ENCODE peak calls at places on chromosomes 5 and 9, in four cellular contexts. Z, W, K and R are unnamed samples.

GRCh38 chr5:6728011-6728794 is 15.0 kb downstream of the TENT4A start:
- DNase-seq in Z (no peak), W (no peak), K (no peak), R (no peak)

GRCh38 chr5:135386886-135387628 is 12.0 kb downstream of the MACROH2A1 start:
- DNase-seq in Z (no peak), W (peak), K (peak), R (peak)

GRCh38 chr9:96442491-96442890 is 7.5 kb upstream of the HABP4 start:
- DNase-seq in Z (no peak), W (peak), K (no peak), R (no peak)

GRCh38 chr5:65035212-65036206 is 266.8 kb downstream of the CWC27 start:
- DNase-seq in Z (peak), W (peak), K (peak), R (peak)

GRCh38 chr9:21455320-21455719 is 15.1 kb downstream of the IFNA1 start:
- DNase-seq in Z (peak), W (peak), K (no peak), R (no peak)

GRCh38 chr9:126464694-126465441 is 138.2 kb downstream of the MVB12B start:
- DNase-seq in Z (no peak), W (no peak), K (no peak), R (no peak)

GRCh38 chr5:139711852-139712171 is 63.7 kb downstream of the CXXC5 start:
- DNase-seq in Z (no peak), W (no peak), K (no peak), R (no peak)

GRCh38 chr5:2919310-2920018 is 168.0 kb upstream of the IRX2 start:
- DNase-seq in Z (no peak), W (no peak), K (no peak), R (no peak)

GRCh38 chr5:159463590-159464321 is 133.5 kb upstream of the IL12B start:
- DNase-seq in Z (no peak), W (no peak), K (no peak), R (peak)

GRCh38 chr5:9544502-9545300 is 1.2 kb downstream of the SEMA5A start:
- DNase-seq in Z (peak), W (peak), K (no peak), R (no peak)

GRCh38 chr9:125407974-125408900 is 146.6 kb downstream of the GAPVD1 start:
- DNase-seq in Z (peak), W (peak), K (no peak), R (no peak)

GRCh38 chr5:74639538-74640449 is 734 bp downstream of the ENC1 start:
- DNase-seq in Z (peak), W (peak), K (no peak), R (no peak)

GRCh38 chr9:21605489-21605931 is 123.4 kb upstream of the IFNE start:
- DNase-seq in Z (no peak), W (peak), K (peak), R (peak)

GRCh38 chr5:141632650-141633049 is 4.0 kb downstream of the HDAC3 start:
- DNase-seq in Z (no peak), W (no peak), K (no peak), R (no peak)